ENCODE peak calls at places on chromosomes 16 and 17, in five cellular contexts. L is GM04504; S is AG08395; Q is activated T-cell treated with anti-CD3 and anti-CD28 coated beads for 1 hour; D is activated CD4-positive, CD25-positive, alpha-beta regulatory T cell. U is an unnamed sample.

GRCh38 chr17:77881545-77881944 is 77.0 kb upstream of the TNRC6C start:
- DNase-seq in L (no peak), S (peak), Q (peak), D (peak), U (peak)

GRCh38 chr16:3158498-3159314 is 23.9 kb downstream of the ZNF213 start:
- DNase-seq in L (peak), S (peak), Q (peak), D (peak), U (peak)

GRCh38 chr17:16419074-16419928 is 3.9 kb downstream of the TRPV2 start:
- DNase-seq in L (peak), S (peak), Q (no peak), D (no peak), U (peak)

GRCh38 chr17:48276776-48277175 is 153.2 kb downstream of the SKAP1 start:
- DNase-seq in L (no peak), S (no peak), Q (no peak), D (no peak), U (no peak)

GRCh38 chr16:2841606-2842339 is 11.7 kb downstream of the ZG16B start:
- DNase-seq in L (no peak), S (no peak), Q (no peak), D (no peak), U (no peak)

GRCh38 chr17:74282587-74283370 is 8.7 kb downstream of the DNAI2 start:
- DNase-seq in L (no peak), S (no peak), Q (no peak), D (peak), U (peak)

GRCh38 chr17:16962804-16963203 is 9.1 kb downstream of the TNFRSF13B start:
- DNase-seq in L (no peak), S (peak), Q (no peak), D (no peak), U (no peak)

GRCh38 chr17:5699789-5700188 is 115.5 kb upstream of the NLRP1 start:
- DNase-seq in L (no peak), S (no peak), Q (no peak), D (no peak), U (no peak)

GRCh38 chr16:89473791-89474414 is 16.5 kb downstream of the ANKRD11 start:
- DNase-seq in L (no peak), S (no peak), Q (no peak), D (no peak), U (no peak)

GRCh38 chr16:58418601-58419000 is 26.3 kb downstream of the GINS3 start:
- DNase-seq in L (no peak), S (peak), Q (no peak), D (no peak), U (no peak)

GRCh38 chr17:17134952-17135340 is 71.2 kb downstream of the PLD6 start:
- DNase-seq in L (no peak), S (no peak), Q (no peak), D (no peak), U (no peak)

GRCh38 chr17:18323007-18323406 is 7.9 kb downstream of the SMCR8 start:
- DNase-seq in L (no peak), S (no peak), Q (no peak), D (no peak), U (peak)

GRCh38 chr17:64187093-64187895 is 57.4 kb upstream of the ERN1 start:
- DNase-seq in L (no peak), S (no peak), Q (no peak), D (no peak), U (no peak)

GRCh38 chr16:49884033-49884707 is 28.3 kb upstream of the ZNF423 start:
- DNase-seq in L (no peak), S (no peak), Q (no peak), D (no peak), U (no peak)

GRCh38 chr16:65476556-65476955 is 354.7 kb upstream of the CDH11 start:
- DNase-seq in L (no peak), S (no peak), Q (no peak), D (no peak), U (no peak)

GRCh38 chr17:14299261-14300093 is 1.4 kb upstream of the HS3ST3B1 start:
- DNase-seq in L (no peak), S (no peak), Q (peak), D (no peak), U (peak)

GRCh38 chr17:57406131-57406980 is 150.0 kb downstream of the MSI2 start:
- DNase-seq in L (no peak), S (no peak), Q (no peak), D (no peak), U (no peak)

GRCh38 chr16:53507464-53508180 is 4.6 kb upstream of the AKTIP start:
- DNase-seq in L (no peak), S (no peak), Q (no peak), D (no peak), U (no peak)

GRCh38 chr16:68379472-68380347 is 68.6 kb downstream of the SMPD3 start:
- DNase-seq in L (no peak), S (no peak), Q (no peak), D (no peak), U (no peak)

U was measured in Kasumi-1.